ENCODE peak calls at places on chromosomes 3 and 15, in five cellular contexts. One of them, this sample, is unnamed.

GRCh38 chr3:129606522-129607390 is at the start of gene PLXND1:
- DNase-seq in gastrocnemius medialis: peak
- DNase-seq in tibial artery: peak
- DNase-seq in body of pancreas: peak
- DNase-seq in Panc1: no peak
- DNase-seq in this sample: peak

GRCh38 chr3:117439812-117440211 is 730.2 kb downstream of the TUSC7 start:
- DNase-seq in gastrocnemius medialis: no peak
- DNase-seq in Panc1: no peak
- DNase-seq in body of pancreas: peak
- DNase-seq in tibial artery: no peak
- DNase-seq in this sample: peak

GRCh38 chr15:43230640-43231115 is 9.9 kb upstream of the EPB42 start:
- DNase-seq in Panc1: no peak
- DNase-seq in body of pancreas: no peak
- DNase-seq in gastrocnemius medialis: peak
- DNase-seq in tibial artery: peak
- DNase-seq in this sample: no peak

GRCh38 chr15:49270541-49271421 is 100.7 kb downstream of the GALK2 start:
- DNase-seq in body of pancreas: no peak
- DNase-seq in Panc1: peak
- DNase-seq in gastrocnemius medialis: no peak
- DNase-seq in tibial artery: peak
- DNase-seq in this sample: peak

GRCh38 chr3:4752201-4753072 is 226.8 kb upstream of the BHLHE40 start:
- DNase-seq in Panc1: no peak
- DNase-seq in tibial artery: no peak
- DNase-seq in gastrocnemius medialis: no peak
- DNase-seq in body of pancreas: no peak
- DNase-seq in this sample: no peak

GRCh38 chr15:76451540-76451939 is 115.0 kb downstream of the ISL2 start:
- DNase-seq in gastrocnemius medialis: no peak
- DNase-seq in Panc1: no peak
- DNase-seq in body of pancreas: no peak
- DNase-seq in tibial artery: no peak
- DNase-seq in this sample: no peak

GRCh38 chr3:8938021-8938420 is 25.3 kb downstream of the RAD18 start:
- DNase-seq in tibial artery: no peak
- DNase-seq in gastrocnemius medialis: no peak
- DNase-seq in Panc1: no peak
- DNase-seq in body of pancreas: no peak
- DNase-seq in this sample: peak

GRCh38 chr15:65041787-65042186 is 3.4 kb upstream of the SLC51B start:
- DNase-seq in gastrocnemius medialis: no peak
- DNase-seq in body of pancreas: no peak
- DNase-seq in tibial artery: no peak
- DNase-seq in Panc1: no peak
- DNase-seq in this sample: no peak

GRCh38 chr3:17469954-17470353 is 272.5 kb downstream of the TBC1D5 start:
- DNase-seq in body of pancreas: no peak
- DNase-seq in tibial artery: no peak
- DNase-seq in Panc1: no peak
- DNase-seq in gastrocnemius medialis: no peak
- DNase-seq in this sample: no peak

GRCh38 chr3:165868088-165868487 is 30.9 kb upstream of the BCHE start:
- DNase-seq in tibial artery: no peak
- DNase-seq in gastrocnemius medialis: no peak
- DNase-seq in body of pancreas: no peak
- DNase-seq in Panc1: no peak
- DNase-seq in this sample: no peak

GRCh38 chr15:89817701-89818280 is 3.1 kb upstream of the ANPEP start:
- DNase-seq in Panc1: no peak
- DNase-seq in gastrocnemius medialis: no peak
- DNase-seq in tibial artery: no peak
- DNase-seq in body of pancreas: no peak
- DNase-seq in this sample: peak

GRCh38 chr15:29622637-29623036 is 199.6 kb downstream of the TJP1 start:
- DNase-seq in tibial artery: no peak
- DNase-seq in Panc1: no peak
- DNase-seq in gastrocnemius medialis: no peak
- DNase-seq in body of pancreas: no peak
- DNase-seq in this sample: no peak

DNA sequence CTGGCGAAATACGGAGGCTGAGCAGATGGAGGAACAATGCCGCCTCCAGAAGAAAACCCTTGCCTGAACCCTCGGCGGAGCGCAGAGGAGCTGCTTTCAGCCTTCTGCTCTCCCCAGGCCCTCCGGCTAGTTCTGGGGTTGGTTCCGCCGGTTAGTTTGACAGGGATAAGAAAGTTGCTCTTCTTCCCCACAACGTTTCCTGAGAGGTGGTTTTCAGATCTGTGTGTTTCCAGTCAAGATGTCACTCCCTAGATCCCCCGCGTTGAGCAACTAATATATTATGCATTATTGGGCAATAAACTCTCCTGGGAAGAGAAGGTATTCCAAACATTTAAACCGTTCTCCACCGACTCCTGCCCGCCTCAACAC is 551 bp downstream of the NLGN1 start:
- DNase-seq in Panc1: no peak
- DNase-seq in tibial artery: no peak
- DNase-seq in gastrocnemius medialis: no peak
- DNase-seq in body of pancreas: no peak
- DNase-seq in this sample: peak
- H3K4me3 ChIP-seq in Panc1: peak
- H3K4me3 ChIP-seq in tibial artery: peak
- H3K4me3 ChIP-seq in gastrocnemius medialis: peak
- H3K4me3 ChIP-seq in body of pancreas: peak
- H3K4me3 ChIP-seq in this sample: peak

GRCh38 chr3:905217-905616 is 187.6 kb upstream of the CNTN6 start:
- DNase-seq in body of pancreas: no peak
- DNase-seq in tibial artery: no peak
- DNase-seq in gastrocnemius medialis: no peak
- DNase-seq in Panc1: no peak
- DNase-seq in this sample: no peak

GRCh38 chr3:906739-907138 is 186.1 kb upstream of the CNTN6 start:
- DNase-seq in Panc1: no peak
- DNase-seq in gastrocnemius medialis: no peak
- DNase-seq in body of pancreas: no peak
- DNase-seq in tibial artery: no peak
- DNase-seq in this sample: no peak

GRCh38 chr3:901953-902778 is 190.7 kb upstream of the CNTN6 start:
- DNase-seq in gastrocnemius medialis: no peak
- DNase-seq in Panc1: no peak
- DNase-seq in body of pancreas: no peak
- DNase-seq in tibial artery: no peak
- DNase-seq in this sample: peak
- TF ChIP-seq CTCF in gastrocnemius medialis: no peak
- TF ChIP-seq CTCF in Panc1: peak
- TF ChIP-seq CTCF in body of pancreas: no peak
- TF ChIP-seq CTCF in tibial artery: no peak
- TF ChIP-seq CTCF in this sample: peak

GRCh38 chr3:114384558-114384903 is 90.7 kb downstream of the TIGIT start:
- DNase-seq in body of pancreas: no peak
- DNase-seq in gastrocnemius medialis: no peak
- DNase-seq in Panc1: no peak
- DNase-seq in tibial artery: no peak
- DNase-seq in this sample: no peak

GRCh38 chr3:114379266-114379665 is 85.4 kb downstream of the TIGIT start:
- DNase-seq in Panc1: no peak
- DNase-seq in tibial artery: no peak
- DNase-seq in gastrocnemius medialis: no peak
- DNase-seq in body of pancreas: no peak
- DNase-seq in this sample: no peak

GRCh38 chr3:114389156-114389555 is 95.3 kb downstream of the TIGIT start:
- DNase-seq in body of pancreas: no peak
- DNase-seq in tibial artery: no peak
- DNase-seq in gastrocnemius medialis: no peak
- DNase-seq in Panc1: no peak
- DNase-seq in this sample: no peak

GRCh38 chr3:114380233-114380645 is 86.4 kb downstream of the TIGIT start:
- DNase-seq in gastrocnemius medialis: peak
- DNase-seq in tibial artery: peak
- DNase-seq in Panc1: no peak
- DNase-seq in body of pancreas: no peak
- DNase-seq in this sample: peak

GRCh38 chr3:114383875-114384557 is 90.2 kb downstream of the TIGIT start:
- DNase-seq in body of pancreas: peak
- DNase-seq in Panc1: peak
- DNase-seq in tibial artery: peak
- DNase-seq in gastrocnemius medialis: peak
- DNase-seq in this sample: peak
- H3K4me3 ChIP-seq in body of pancreas: no peak
- H3K4me3 ChIP-seq in Panc1: peak
- H3K4me3 ChIP-seq in tibial artery: peak
- H3K4me3 ChIP-seq in gastrocnemius medialis: peak
- H3K4me3 ChIP-seq in this sample: peak

DNA sequence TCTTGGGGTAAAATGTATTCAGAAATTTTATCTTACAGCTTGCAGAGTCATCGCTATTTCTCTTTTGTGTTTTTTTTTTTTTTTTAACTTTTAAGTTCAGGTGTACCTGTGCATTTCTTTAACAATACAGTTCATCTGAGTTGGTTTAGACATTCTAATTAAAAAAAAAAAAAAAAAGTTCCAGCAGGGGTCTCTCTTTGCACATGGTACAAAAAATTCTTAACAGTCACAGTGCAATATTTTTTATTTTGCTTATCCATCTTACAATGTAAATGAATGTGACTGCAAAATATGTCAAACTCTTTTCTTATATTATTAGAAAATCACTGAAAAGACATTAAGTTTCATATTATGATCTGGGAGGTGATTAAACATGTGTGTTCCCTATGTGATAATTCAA is 47.5 kb upstream of the SLC9A9 start:
- DNase-seq in Panc1: no peak
- DNase-seq in body of pancreas: no peak
- DNase-seq in tibial artery: no peak
- DNase-seq in gastrocnemius medialis: no peak
- DNase-seq in this sample: peak
- TF ChIP-seq CTCF in Panc1: peak
- TF ChIP-seq CTCF in body of pancreas: no peak
- TF ChIP-seq CTCF in tibial artery: no peak
- TF ChIP-seq CTCF in gastrocnemius medialis: no peak
- TF ChIP-seq CTCF in this sample: peak

DNA sequence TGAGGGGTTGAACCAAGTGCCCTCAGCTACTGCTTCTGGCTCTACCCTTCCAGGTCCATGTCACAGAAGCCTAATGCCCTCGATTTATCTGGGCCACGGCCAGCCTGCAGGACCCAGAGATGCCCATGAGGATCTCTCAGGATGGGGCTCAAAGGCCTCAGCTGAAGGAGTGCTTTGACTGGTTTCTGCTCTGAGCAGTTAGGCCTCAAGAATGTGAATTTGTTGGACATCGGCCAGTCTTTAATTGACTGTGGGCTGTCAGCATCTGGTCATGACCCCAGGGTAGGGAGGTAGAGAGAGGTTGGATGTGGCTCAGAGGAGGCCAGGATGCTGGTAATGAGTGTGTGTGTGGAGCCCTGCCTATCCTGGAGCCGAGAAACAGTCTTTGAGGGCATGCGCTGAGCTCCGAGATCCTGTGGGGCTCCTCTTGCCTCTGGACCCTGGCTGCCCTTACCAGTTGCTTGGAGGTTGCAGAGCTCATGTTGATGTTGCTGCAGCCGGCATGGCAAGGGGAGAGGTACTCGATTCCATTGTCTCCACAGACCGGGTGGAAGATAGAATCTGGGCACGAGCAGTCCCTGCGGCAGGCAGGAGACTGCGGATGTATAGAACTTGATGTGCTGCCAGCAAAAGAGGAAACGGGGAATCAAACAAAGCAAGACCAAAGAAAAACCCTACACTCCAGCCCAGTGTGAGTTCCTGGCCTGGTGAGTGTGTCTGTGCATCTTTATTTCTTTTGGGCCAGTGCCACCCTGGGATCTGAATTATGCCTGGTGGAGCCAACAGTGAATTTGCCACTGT is 49.2 kb upstream of the RAB6B start:
- DNase-seq in Panc1: no peak
- DNase-seq in gastrocnemius medialis: no peak
- DNase-seq in body of pancreas: no peak
- DNase-seq in tibial artery: peak
- DNase-seq in this sample: peak
- H3K4me3 ChIP-seq in Panc1: no peak
- H3K4me3 ChIP-seq in gastrocnemius medialis: no peak
- H3K4me3 ChIP-seq in body of pancreas: no peak
- H3K4me3 ChIP-seq in tibial artery: no peak
- H3K4me3 ChIP-seq in this sample: no peak

GRCh38 chr3:182364723-182365650 is 428.3 kb upstream of the ATP11B start:
- DNase-seq in gastrocnemius medialis: no peak
- DNase-seq in Panc1: peak
- DNase-seq in tibial artery: no peak
- DNase-seq in body of pancreas: no peak
- DNase-seq in this sample: peak

GRCh38 chr3:182369861-182370260 is 423.4 kb upstream of the ATP11B start:
- DNase-seq in tibial artery: no peak
- DNase-seq in body of pancreas: no peak
- DNase-seq in gastrocnemius medialis: no peak
- DNase-seq in Panc1: no peak
- DNase-seq in this sample: no peak

GRCh38 chr3:182366746-182367145 is 426.6 kb upstream of the ATP11B start:
- DNase-seq in gastrocnemius medialis: no peak
- DNase-seq in Panc1: no peak
- DNase-seq in tibial artery: no peak
- DNase-seq in body of pancreas: no peak
- DNase-seq in this sample: no peak

GRCh38 chr3:182364323-182364722 is 429.0 kb upstream of the ATP11B start:
- DNase-seq in gastrocnemius medialis: no peak
- DNase-seq in body of pancreas: no peak
- DNase-seq in Panc1: peak
- DNase-seq in tibial artery: no peak
- DNase-seq in this sample: no peak
- TF ChIP-seq CTCF in gastrocnemius medialis: no peak
- TF ChIP-seq CTCF in body of pancreas: no peak
- TF ChIP-seq CTCF in Panc1: peak
- TF ChIP-seq CTCF in tibial artery: no peak
- TF ChIP-seq CTCF in this sample: no peak